ENCODE peak calls at places on chromosomes 3 and 15, in four cellular contexts. One of them, this sample, is unnamed.

GRCh38 chr3:177483182-177483967 is 286.1 kb upstream of the TBL1XR1 start:
- DNase-seq in A549: no peak
- DNase-seq in heart right ventricle: no peak
- DNase-seq in mucosa of descending colon: peak; percentile 24
- DNase-seq in this sample: no peak

GRCh38 chr15:63151665-63152064 is 5.6 kb downstream of the RPS27L start:
- DNase-seq in A549: no peak
- DNase-seq in heart right ventricle: no peak
- DNase-seq in mucosa of descending colon: no peak
- DNase-seq in this sample: no peak

GRCh38 chr15:52162260-52162659 is 28.9 kb downstream of the GNB5 start:
- DNase-seq in A549: no peak
- DNase-seq in heart right ventricle: no peak
- DNase-seq in mucosa of descending colon: no peak
- DNase-seq in this sample: no peak

GRCh38 chr3:49868951-49869454 is 703 bp downstream of the CAMKV start:
- DNase-seq in A549: no peak
- DNase-seq in heart right ventricle: no peak
- DNase-seq in mucosa of descending colon: no peak
- DNase-seq in this sample: no peak

GRCh38 chr3:8536106-8537052 is 34.8 kb downstream of the LMCD1 start:
- DNase-seq in A549: peak; percentile 33
- DNase-seq in heart right ventricle: no peak
- DNase-seq in mucosa of descending colon: no peak
- DNase-seq in this sample: no peak

GRCh38 chr3:110318108-110318507 is 753.5 kb upstream of the NECTIN3 start:
- DNase-seq in A549: peak; percentile 12
- DNase-seq in heart right ventricle: no peak
- DNase-seq in mucosa of descending colon: no peak
- DNase-seq in this sample: no peak

GRCh38 chr3:46986055-46986730 is 6.7 kb downstream of the NBEAL2 start:
- DNase-seq in A549: no peak
- DNase-seq in heart right ventricle: no peak
- DNase-seq in mucosa of descending colon: no peak
- DNase-seq in this sample: no peak

GRCh38 chr3:50324351-50325144 is 2.0 kb upstream of the HYAL2 start:
- DNase-seq in A549: peak; percentile 73
- DNase-seq in heart right ventricle: peak; percentile 78
- DNase-seq in mucosa of descending colon: peak; percentile 87
- DNase-seq in this sample: peak; percentile 76

GRCh38 chr3:107660316-107660976 is 137.7 kb downstream of the BBX start:
- DNase-seq in A549: peak; percentile 50
- DNase-seq in heart right ventricle: no peak
- DNase-seq in mucosa of descending colon: peak; percentile 36
- DNase-seq in this sample: no peak

GRCh38 chr15:66939451-66940023 is 125.9 kb upstream of the SMAD3 start:
- DNase-seq in A549: no peak
- DNase-seq in heart right ventricle: no peak
- DNase-seq in mucosa of descending colon: no peak
- DNase-seq in this sample: no peak

GRCh38 chr3:188578579-188579363 is 424.8 kb downstream of the LPP start:
- DNase-seq in A549: no peak
- DNase-seq in heart right ventricle: peak; percentile 86
- DNase-seq in mucosa of descending colon: no peak
- DNase-seq in this sample: peak; percentile 30

GRCh38 chr15:91981802-91982201 is 128.3 kb downstream of the SLCO3A1 start:
- DNase-seq in A549: no peak
- DNase-seq in heart right ventricle: no peak
- DNase-seq in mucosa of descending colon: no peak
- DNase-seq in this sample: no peak

GRCh38 chr3:3664916-3665315 is 134.3 kb upstream of the LRRN1 start:
- DNase-seq in A549: peak; percentile 1
- DNase-seq in heart right ventricle: no peak
- DNase-seq in mucosa of descending colon: no peak
- DNase-seq in this sample: no peak

GRCh38 chr15:63939531-63940130 is 105.9 kb upstream of the HERC1 start:
- DNase-seq in A549: no peak
- DNase-seq in heart right ventricle: peak; percentile 74
- DNase-seq in mucosa of descending colon: peak; percentile 44
- DNase-seq in this sample: no peak

GRCh38 chr3:21256932-21257331 is 494.1 kb downstream of the ZNF385D start:
- DNase-seq in A549: no peak
- DNase-seq in heart right ventricle: peak; percentile 10
- DNase-seq in mucosa of descending colon: no peak
- DNase-seq in this sample: no peak

DNA sequence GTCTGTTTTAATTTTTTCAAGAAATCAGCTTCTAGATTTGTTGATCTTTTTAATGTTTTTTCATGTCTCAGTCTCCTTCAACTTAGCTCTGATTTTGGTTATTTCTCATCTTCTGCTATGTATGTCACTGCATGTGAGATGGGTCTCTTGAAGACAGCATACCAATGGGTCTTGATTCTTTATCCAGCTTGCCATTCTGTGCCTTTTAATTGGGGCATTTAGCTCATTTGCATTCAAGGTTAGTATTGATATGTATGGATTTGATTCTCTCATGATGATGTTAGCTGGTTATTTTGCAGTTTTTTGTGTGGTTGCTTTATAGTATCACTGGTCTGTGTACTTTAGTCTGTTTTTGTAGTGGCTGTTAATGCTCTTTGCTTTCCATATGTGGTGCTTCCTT is 39.4 kb downstream of the CEP63 start:
- DNase-seq in A549: no peak
- DNase-seq in heart right ventricle: no peak
- DNase-seq in mucosa of descending colon: no peak
- DNase-seq in this sample: no peak
- H3K9me3 ChIP-seq in A549: peaks cover 17% of the 10 kb centered on the region
- H3K9me3 ChIP-seq in heart right ventricle: peaks cover 55% of the 10 kb centered on the region
- H3K9me3 ChIP-seq in mucosa of descending colon: peaks cover 34% of the 10 kb centered on the region
- H3K9me3 ChIP-seq in this sample: no peaks in the 10 kb centered on the region

DNA sequence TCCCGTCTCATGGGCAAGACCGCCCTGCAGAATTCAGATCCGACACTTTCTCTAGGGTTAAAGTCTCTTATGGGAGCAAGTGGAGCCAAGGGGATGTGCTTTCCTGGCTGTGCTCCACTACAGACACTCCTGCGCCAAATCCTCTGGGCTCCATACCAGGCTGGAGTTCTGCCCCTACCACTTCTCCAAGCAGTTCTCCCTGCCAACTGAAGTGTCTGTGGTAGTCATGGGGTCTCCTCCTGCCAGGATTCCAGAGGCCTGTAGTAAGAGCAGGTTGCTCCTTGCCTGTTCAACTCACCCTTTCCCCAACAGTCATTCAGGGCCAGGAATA is 403.2 kb downstream of the GRM7 start:
- DNase-seq in A549: no peak
- DNase-seq in heart right ventricle: no peak
- DNase-seq in mucosa of descending colon: no peak
- DNase-seq in this sample: no peak
- H3K9me3 ChIP-seq in A549: peaks cover 3% of the 10 kb centered on the region
- H3K9me3 ChIP-seq in heart right ventricle: peaks cover 8% of the 10 kb centered on the region
- H3K9me3 ChIP-seq in mucosa of descending colon: no peaks in the 10 kb centered on the region
- H3K9me3 ChIP-seq in this sample: no peaks in the 10 kb centered on the region

DNA sequence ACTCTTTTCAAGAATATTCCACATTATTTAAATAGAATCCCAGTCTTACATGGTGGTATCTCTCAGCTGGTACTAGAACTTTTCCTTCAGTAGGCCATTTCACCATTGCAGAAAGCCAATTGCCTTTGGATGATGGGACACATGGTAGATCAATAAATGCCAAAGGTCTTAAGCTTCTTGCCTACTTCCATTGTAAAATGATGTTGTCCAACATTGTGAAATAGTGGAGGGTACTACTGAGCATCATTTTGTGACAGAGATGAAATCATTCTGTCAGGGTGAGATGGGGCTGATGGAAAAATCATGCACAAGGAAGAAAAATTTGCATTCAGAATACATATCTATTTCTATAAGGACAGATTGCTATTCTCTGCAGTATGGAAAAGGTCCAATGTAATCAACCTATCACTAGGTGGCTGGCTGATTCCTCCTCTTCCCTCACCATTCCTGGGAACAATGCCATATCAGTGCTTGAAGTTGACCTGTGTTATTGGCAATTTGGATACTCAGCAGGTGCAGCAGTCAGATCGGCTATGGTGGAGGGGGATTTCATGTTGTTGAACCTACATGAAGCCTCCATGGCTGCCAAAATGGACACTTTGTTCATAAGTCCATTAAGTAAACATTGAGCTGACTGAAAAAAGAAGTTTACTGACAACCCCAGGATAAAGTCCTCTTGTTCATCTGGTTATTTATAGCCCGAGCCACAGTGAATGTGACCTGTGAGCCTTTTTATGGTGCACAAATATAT is 596.9 kb upstream of the ARPP21 start:
- DNase-seq in A549: no peak
- DNase-seq in heart right ventricle: no peak
- DNase-seq in mucosa of descending colon: peak; percentile 25
- DNase-seq in this sample: peak; percentile 20
- H3K9me3 ChIP-seq in A549: no peaks in the 10 kb centered on the region
- H3K9me3 ChIP-seq in heart right ventricle: no peaks in the 10 kb centered on the region
- H3K9me3 ChIP-seq in mucosa of descending colon: no peaks in the 10 kb centered on the region
- H3K9me3 ChIP-seq in this sample: no peaks in the 10 kb centered on the region

GRCh38 chr3:175818811-175819464 is 959.8 kb downstream of the NAALADL2 start:
- DNase-seq in A549: no peak
- DNase-seq in heart right ventricle: no peak
- DNase-seq in mucosa of descending colon: no peak
- DNase-seq in this sample: no peak
- H3K9me3 ChIP-seq in A549: no peaks in the 10 kb centered on the region
- H3K9me3 ChIP-seq in heart right ventricle: peaks cover 57% of the 10 kb centered on the region
- H3K9me3 ChIP-seq in mucosa of descending colon: peaks cover 29% of the 10 kb centered on the region
- H3K9me3 ChIP-seq in this sample: no peaks in the 10 kb centered on the region

GRCh38 chr3:44557074-44557473 is 2.1 kb downstream of the ZKSCAN7 start:
- DNase-seq in A549: no peak
- DNase-seq in heart right ventricle: no peak
- DNase-seq in mucosa of descending colon: no peak
- DNase-seq in this sample: no peak

GRCh38 chr3:44561076-44561475 is 6.1 kb downstream of the ZKSCAN7 start:
- DNase-seq in A549: no peak
- DNase-seq in heart right ventricle: no peak
- DNase-seq in mucosa of descending colon: no peak
- DNase-seq in this sample: no peak

DNA sequence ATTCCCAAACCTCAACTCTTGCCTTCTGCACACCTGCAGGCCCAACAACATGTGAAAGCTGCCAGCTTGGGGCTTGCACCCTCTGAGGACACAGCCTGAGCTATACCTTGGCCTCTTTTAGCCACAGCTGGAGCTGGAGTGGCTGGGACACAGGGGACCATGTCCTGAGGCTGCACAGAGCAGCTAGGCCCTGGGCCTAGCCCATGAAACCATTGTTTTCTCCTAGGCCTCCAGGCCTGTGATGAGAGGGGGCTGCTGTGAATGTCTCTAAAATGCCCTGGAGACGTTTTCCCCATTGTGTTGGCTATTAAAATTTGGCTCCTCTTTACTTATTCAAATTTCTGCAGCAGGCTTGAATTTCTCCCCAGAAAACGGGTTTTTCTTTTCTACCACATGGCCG is 7.2 kb downstream of the ZKSCAN7 start:
- DNase-seq in A549: no peak
- DNase-seq in heart right ventricle: no peak
- DNase-seq in mucosa of descending colon: no peak
- DNase-seq in this sample: no peak
- H3K9me3 ChIP-seq in A549: no peaks in the 10 kb centered on the region
- H3K9me3 ChIP-seq in heart right ventricle: no peaks in the 10 kb centered on the region
- H3K9me3 ChIP-seq in mucosa of descending colon: peaks cover 10% of the 10 kb centered on the region
- H3K9me3 ChIP-seq in this sample: no peaks in the 10 kb centered on the region

GRCh38 chr15:36914962-36915808 is 185.2 kb downstream of the MEIS2 start:
- DNase-seq in A549: no peak
- DNase-seq in heart right ventricle: no peak
- DNase-seq in mucosa of descending colon: no peak
- DNase-seq in this sample: no peak
- H3K9me3 ChIP-seq in A549: no peaks in the 10 kb centered on the region
- H3K9me3 ChIP-seq in heart right ventricle: no peaks in the 10 kb centered on the region
- H3K9me3 ChIP-seq in mucosa of descending colon: no peaks in the 10 kb centered on the region
- H3K9me3 ChIP-seq in this sample: no peaks in the 10 kb centered on the region

DNA sequence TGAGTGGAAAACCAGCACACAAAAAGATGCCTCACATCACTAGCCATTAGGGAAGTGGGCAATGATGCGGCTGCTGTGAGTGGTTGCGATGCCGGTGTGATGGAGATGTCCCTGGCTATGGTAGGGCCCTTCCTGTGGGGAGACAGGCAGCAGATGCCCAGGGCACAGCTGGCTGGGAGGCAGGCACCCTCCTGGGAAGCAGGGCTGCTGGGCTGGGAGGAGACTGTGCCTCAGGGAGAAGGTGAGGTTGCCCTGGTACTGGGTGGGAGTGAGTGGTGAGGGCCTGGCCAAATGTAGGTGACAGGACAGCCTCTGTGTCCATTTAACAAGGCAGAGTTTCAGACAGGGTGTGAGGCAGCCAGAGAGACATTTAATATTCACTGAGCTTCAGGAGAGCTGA is 335.6 kb downstream of the OCA2 start:
- DNase-seq in A549: no peak
- DNase-seq in heart right ventricle: no peak
- DNase-seq in mucosa of descending colon: no peak
- DNase-seq in this sample: no peak
- H3K9me3 ChIP-seq in A549: no peaks in the 10 kb centered on the region
- H3K9me3 ChIP-seq in heart right ventricle: peaks cover 7% of the 10 kb centered on the region
- H3K9me3 ChIP-seq in mucosa of descending colon: peaks cover 50% of the 10 kb centered on the region
- H3K9me3 ChIP-seq in this sample: no peaks in the 10 kb centered on the region

DNA sequence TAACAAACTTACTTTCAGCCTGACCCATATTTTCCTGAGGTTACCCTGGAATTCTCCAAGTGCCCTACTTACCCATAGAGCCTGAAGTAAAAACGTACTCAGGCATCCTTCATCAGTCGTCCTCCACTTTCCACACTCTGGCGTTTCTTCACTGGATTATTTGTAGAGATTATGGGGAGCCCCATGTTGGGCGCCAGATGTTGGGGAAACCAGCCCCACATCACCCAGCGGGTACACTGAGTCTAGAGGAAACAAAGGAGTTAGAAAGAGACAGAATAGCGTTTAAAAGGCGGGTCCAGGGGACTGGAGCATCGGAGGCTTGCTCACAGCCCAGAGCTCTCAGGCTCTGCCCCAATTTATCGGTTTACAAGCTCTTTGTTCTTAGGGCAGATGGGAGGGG is 9.7 kb upstream of the SLC28A2 start:
- DNase-seq in A549: peak; percentile 16
- DNase-seq in heart right ventricle: no peak
- DNase-seq in mucosa of descending colon: peak; percentile 21
- DNase-seq in this sample: no peak
- H3K9me3 ChIP-seq in A549: peaks cover 31% of the 10 kb centered on the region
- H3K9me3 ChIP-seq in heart right ventricle: peaks cover 90% of the 10 kb centered on the region
- H3K9me3 ChIP-seq in mucosa of descending colon: peaks cover 72% of the 10 kb centered on the region
- H3K9me3 ChIP-seq in this sample: no peaks in the 10 kb centered on the region

GRCh38 chr15:47857384-47858168 is 140.3 kb downstream of the SEMA6D start:
- DNase-seq in A549: no peak
- DNase-seq in heart right ventricle: no peak
- DNase-seq in mucosa of descending colon: no peak
- DNase-seq in this sample: no peak

GRCh38 chr15:47861186-47861585 is 143.9 kb downstream of the SEMA6D start:
- DNase-seq in A549: no peak
- DNase-seq in heart right ventricle: no peak
- DNase-seq in mucosa of descending colon: no peak
- DNase-seq in this sample: no peak

DNA sequence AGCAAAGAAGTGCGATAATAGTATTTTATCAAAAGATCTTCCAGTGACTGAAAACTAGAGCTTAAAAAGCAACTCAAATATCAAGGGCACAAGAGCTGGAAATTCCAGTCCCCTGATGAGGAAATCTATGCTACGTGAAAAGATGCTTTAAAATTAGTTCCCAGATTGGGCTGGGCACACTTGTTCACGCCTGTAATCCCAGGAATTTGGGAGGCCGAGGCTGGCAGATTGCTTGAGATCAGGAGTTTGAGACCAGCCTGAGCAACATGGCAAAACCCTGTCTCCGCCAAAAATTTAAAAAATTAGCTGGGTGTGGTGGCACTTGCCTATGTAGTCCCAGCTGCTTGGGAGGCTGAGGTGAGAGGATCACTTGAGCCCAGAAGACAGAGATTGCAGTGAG is 138.8 kb downstream of the SEMA6D start:
- DNase-seq in A549: no peak
- DNase-seq in heart right ventricle: no peak
- DNase-seq in mucosa of descending colon: no peak
- DNase-seq in this sample: no peak
- H3K9me3 ChIP-seq in A549: no peaks in the 10 kb centered on the region
- H3K9me3 ChIP-seq in heart right ventricle: no peaks in the 10 kb centered on the region
- H3K9me3 ChIP-seq in mucosa of descending colon: no peaks in the 10 kb centered on the region
- H3K9me3 ChIP-seq in this sample: no peaks in the 10 kb centered on the region